ENCODE peak calls at places on chromosome X, in five cellular contexts. X is naive B cell; O is astrocyte of the spinal cord; P is left lung; A is activated T-helper 1 cell treated with anti-CD3 and anti-CD28 coated beads, Interleukin-2, amount 50 U/mL, for 16 hours. M is an unnamed sample.

GRCh38 chrX:23317799-23318724 is 16.6 kb upstream of the PTCHD1 start:
- DNase-seq in X (peak; percentile 19), P (peak; percentile 51), O (no peak), A (no peak), M (no peak)

GRCh38 chrX:10014462-10015373 is 47.6 kb downstream of the CLDN34 start:
- DNase-seq in O (peak; percentile 91), X (peak; percentile 76), P (peak; percentile 97), A (peak; percentile 26), M (peak; percentile 47)

GRCh38 chrX:65679071-65679540 is 11.7 kb downstream of the MSN start:
- DNase-seq in A (no peak), P (no peak), O (peak; percentile 55), X (no peak), M (no peak)

GRCh38 chrX:19702856-19703255 is 184.5 kb downstream of the SH3KBP1 start:
- DNase-seq in A (no peak), X (no peak), P (no peak), O (no peak), M (no peak)

GRCh38 chrX:3820170-3820569 is 106.7 kb upstream of the PRKX start:
- DNase-seq in A (no peak), X (no peak), O (peak; percentile 86), P (no peak), M (no peak)

GRCh38 chrX:97328853-97329252 is 445.1 kb downstream of the RPA4 start:
- DNase-seq in X (no peak), O (no peak), A (no peak), P (no peak), M (no peak)

GRCh38 chrX:138925330-138925729 is 213.8 kb upstream of the FGF13 start:
- DNase-seq in O (peak; percentile 79), P (no peak), X (no peak), A (no peak), M (no peak)

GRCh38 chrX:108464604-108465003 is 25.0 kb downstream of the COL4A5 start:
- DNase-seq in A (no peak), O (peak; percentile 45), P (no peak), X (no peak), M (no peak)

GRCh38 chrX:103635436-103635835 is 6.7 kb downstream of the TCEAL1 start:
- DNase-seq in P (no peak), A (no peak), O (no peak), X (no peak), M (no peak)

GRCh38 chrX:118974908-118975671 is 672 bp downstream of the LONRF3 start:
- DNase-seq in O (no peak), A (peak; percentile 9), P (peak; percentile 82), X (peak; percentile 51), M (no peak)

GRCh38 chrX:2627272-2627867 is 63.7 kb upstream of the CD99 start:
- DNase-seq in O (peak; percentile 34), P (no peak), A (no peak), X (peak; percentile 37), M (no peak)

GRCh38 chrX:11792461-11793421 is 34.7 kb downstream of the MSL3 start:
- DNase-seq in X (peak; percentile 31), A (peak; percentile 4), P (no peak), O (no peak), M (peak; percentile 14)

GRCh38 chrX:10007604-10008003 is 40.4 kb downstream of the CLDN34 start:
- DNase-seq in X (no peak), A (no peak), O (no peak), P (no peak), M (no peak)

GRCh38 chrX:97397371-97397770 is 513.7 kb downstream of the RPA4 start:
- DNase-seq in P (no peak), O (peak; percentile 39), A (no peak), X (no peak), M (no peak)

GRCh38 chrX:119755981-119756533 is 2.3 kb upstream of the SOWAHD start:
- DNase-seq in A (no peak), X (peak; percentile 49), P (no peak), O (no peak), M (no peak)

GRCh38 chrX:154074199-154074598 is 23.3 kb downstream of the MECP2 start:
- DNase-seq in O (peak; percentile 55), A (no peak), X (no peak), P (no peak), M (no peak)

GRCh38 chrX:153974003-153974725 is 1.6 kb downstream of the TMEM187 start:
- DNase-seq in P (no peak), A (no peak), O (no peak), X (no peak), M (no peak)

GRCh38 chrX:25858273-25858880 is 279.8 kb upstream of the MAGEB18 start:
- DNase-seq in X (no peak), P (no peak), O (peak; percentile 17), A (no peak), M (no peak)

GRCh38 chrX:15790766-15791380 is 589 bp downstream of the ZRSR2 start:
- DNase-seq in A (no peak), X (no peak), P (no peak), O (no peak), M (no peak)

GRCh38 chrX:150200820-150201287 is 162.3 kb upstream of the MAMLD1 start:
- DNase-seq in P (no peak), X (no peak), A (no peak), O (peak; percentile 98), M (no peak)

GRCh38 chrX:55488268-55488558 is 1.4 kb downstream of the USP51 start:
- DNase-seq in X (no peak), O (no peak), A (no peak), P (no peak), M (no peak)

GRCh38 chrX:57286507-57287251 is at the start of gene FAAH2:
- DNase-seq in P (peak; percentile 41), A (peak; percentile 12), O (no peak), X (no peak), M (peak; percentile 6)

GRCh38 chrX:134543201-134543797 is 83.3 kb downstream of the HPRT1 start:
- DNase-seq in O (peak; percentile 15), X (no peak), A (no peak), P (no peak), M (no peak)

GRCh38 chrX:47215291-47215900 is 3.1 kb upstream of the CDK16 start:
- DNase-seq in X (no peak), O (no peak), A (no peak), P (no peak), M (no peak)